ENCODE peak calls at places on chromosomes 4 and X, in eight cellular contexts. A is activated B cell treated with CpG ODN at 0.5 μM for 24 hours, W is mesothelial cell of epicardium, U is AG08396, E is cardiac muscle cell, D is HFFc6, N is foreskin fibroblast, I is iPS-NIHi11. P is an unnamed sample.

GRCh38 chrX:154376768-154377167 is 2.3 kb upstream of the EMD start:
- DNase-seq in U (no peak), W (no peak), I (no peak), N (no peak), E (peak), D (no peak), A (no peak), P (no peak)

GRCh38 chr4:76620723-76621463 is 185.9 kb downstream of the SHROOM3 start:
- DNase-seq in W (no peak), A (no peak), U (no peak), N (no peak), E (no peak), D (no peak), I (no peak), P (no peak)

GRCh38 chrX:129490330-129490729 is 33.0 kb downstream of the SMARCA1 start:
- DNase-seq in D (no peak), N (no peak), W (no peak), A (no peak), I (no peak), U (no peak), E (no peak), P (no peak)

GRCh38 chr4:93031431-93032098 is 727.8 kb downstream of the GRID2 start:
- DNase-seq in N (no peak), D (no peak), E (peak), I (no peak), A (no peak), U (no peak), W (no peak), P (no peak)

GRCh38 chrX:15350329-15350996 is 15.1 kb upstream of the PIGA start:
- DNase-seq in E (peak), U (no peak), A (no peak), I (peak), D (no peak), N (no peak), W (no peak), P (no peak)

GRCh38 chrX:134599173-134599914 is 58.9 kb downstream of the PLAC1 start:
- DNase-seq in N (peak), I (no peak), U (no peak), A (no peak), W (no peak), E (peak), D (no peak), P (no peak)

GRCh38 chr4:77052352-77052751 is 23.4 kb downstream of the CCNI start:
- DNase-seq in W (no peak), U (no peak), I (peak), N (peak), E (peak), A (peak), D (peak), P (peak)

GRCh38 chr4:109462802-109463201 is 29.2 kb downstream of the SEC24B start:
- DNase-seq in W (no peak), A (no peak), E (no peak), N (peak), U (no peak), I (no peak), D (no peak), P (no peak)

GRCh38 chr4:111639876-111640275 is 505.4 kb upstream of the FAM241A start:
- DNase-seq in N (peak), W (no peak), I (no peak), D (peak), A (no peak), U (peak), E (peak), P (no peak)

GRCh38 chrX:154368630-154369452 is 5.6 kb downstream of the FLNA start:
- DNase-seq in A (peak), I (no peak), E (peak), N (peak), U (peak), D (peak), W (peak), P (no peak)

P was measured in H1.